ENCODE peak calls at places on chromosomes 13 and 19, in seven cellular contexts. One of them, this sample, is unnamed.

GRCh38 chr19:10295305-10295846 is 5.6 kb downstream of the ICAM5 start:
- DNase-seq in AG20443: peak
- DNase-seq in stimulated activated CD8-positive, alpha-beta memory T cell treated with anti-CD3 and anti-CD28 coated beads, Interleukin-4, amount 100 ng/mL, for 1 hour: no peak
- DNase-seq in astrocyte of the hippocampus: peak
- DNase-seq in activated T-cell treated with anti-CD3 and anti-CD28 coated beads, Interleukin-2, amount 50 U/mL, for 72 hours: peak
- DNase-seq in non-pigmented ciliary epithelial cell: no peak
- DNase-seq in activated naive CD4-positive, alpha-beta T cell treated with anti-CD3 and anti-CD28 coated beads, Interleukin-2, amount 10 ng/mL, durations not matched to agents 7 days and 5 days: peak
- DNase-seq in this sample: no peak

GRCh38 chr13:79541426-79542049 is 60.6 kb downstream of the NDFIP2 start:
- DNase-seq in AG20443: peak
- DNase-seq in stimulated activated CD8-positive, alpha-beta memory T cell treated with anti-CD3 and anti-CD28 coated beads, Interleukin-4, amount 100 ng/mL, for 1 hour: no peak
- DNase-seq in astrocyte of the hippocampus: peak
- DNase-seq in activated T-cell treated with anti-CD3 and anti-CD28 coated beads, Interleukin-2, amount 50 U/mL, for 72 hours: peak
- DNase-seq in non-pigmented ciliary epithelial cell: no peak
- DNase-seq in activated naive CD4-positive, alpha-beta T cell treated with anti-CD3 and anti-CD28 coated beads, Interleukin-2, amount 10 ng/mL, durations not matched to agents 7 days and 5 days: no peak
- DNase-seq in this sample: peak

GRCh38 chr13:43558942-43559341 is 227.8 kb downstream of the ENOX1 start:
- DNase-seq in AG20443: peak
- DNase-seq in stimulated activated CD8-positive, alpha-beta memory T cell treated with anti-CD3 and anti-CD28 coated beads, Interleukin-4, amount 100 ng/mL, for 1 hour: no peak
- DNase-seq in astrocyte of the hippocampus: no peak
- DNase-seq in activated T-cell treated with anti-CD3 and anti-CD28 coated beads, Interleukin-2, amount 50 U/mL, for 72 hours: no peak
- DNase-seq in non-pigmented ciliary epithelial cell: no peak
- DNase-seq in activated naive CD4-positive, alpha-beta T cell treated with anti-CD3 and anti-CD28 coated beads, Interleukin-2, amount 10 ng/mL, durations not matched to agents 7 days and 5 days: no peak
- DNase-seq in this sample: no peak

GRCh38 chr13:36567485-36567884 is 106.3 kb upstream of the SERTM1 start:
- DNase-seq in AG20443: no peak
- DNase-seq in stimulated activated CD8-positive, alpha-beta memory T cell treated with anti-CD3 and anti-CD28 coated beads, Interleukin-4, amount 100 ng/mL, for 1 hour: no peak
- DNase-seq in astrocyte of the hippocampus: no peak
- DNase-seq in activated T-cell treated with anti-CD3 and anti-CD28 coated beads, Interleukin-2, amount 50 U/mL, for 72 hours: no peak
- DNase-seq in non-pigmented ciliary epithelial cell: no peak
- DNase-seq in activated naive CD4-positive, alpha-beta T cell treated with anti-CD3 and anti-CD28 coated beads, Interleukin-2, amount 10 ng/mL, durations not matched to agents 7 days and 5 days: no peak
- DNase-seq in this sample: no peak

GRCh38 chr13:108407495-108407894 is 138.0 kb downstream of the TNFSF13B start:
- DNase-seq in AG20443: no peak
- DNase-seq in stimulated activated CD8-positive, alpha-beta memory T cell treated with anti-CD3 and anti-CD28 coated beads, Interleukin-4, amount 100 ng/mL, for 1 hour: no peak
- DNase-seq in astrocyte of the hippocampus: no peak
- DNase-seq in activated T-cell treated with anti-CD3 and anti-CD28 coated beads, Interleukin-2, amount 50 U/mL, for 72 hours: no peak
- DNase-seq in non-pigmented ciliary epithelial cell: no peak
- DNase-seq in activated naive CD4-positive, alpha-beta T cell treated with anti-CD3 and anti-CD28 coated beads, Interleukin-2, amount 10 ng/mL, durations not matched to agents 7 days and 5 days: no peak
- DNase-seq in this sample: no peak

GRCh38 chr13:30299746-30300145 is 7.6 kb downstream of the KATNAL1 start:
- DNase-seq in AG20443: no peak
- DNase-seq in stimulated activated CD8-positive, alpha-beta memory T cell treated with anti-CD3 and anti-CD28 coated beads, Interleukin-4, amount 100 ng/mL, for 1 hour: no peak
- DNase-seq in astrocyte of the hippocampus: no peak
- DNase-seq in activated T-cell treated with anti-CD3 and anti-CD28 coated beads, Interleukin-2, amount 50 U/mL, for 72 hours: no peak
- DNase-seq in non-pigmented ciliary epithelial cell: no peak
- DNase-seq in activated naive CD4-positive, alpha-beta T cell treated with anti-CD3 and anti-CD28 coated beads, Interleukin-2, amount 10 ng/mL, durations not matched to agents 7 days and 5 days: no peak
- DNase-seq in this sample: no peak

GRCh38 chr19:4622695-4623421 is 16.5 kb upstream of the TNFAIP8L1 start:
- DNase-seq in AG20443: no peak
- DNase-seq in stimulated activated CD8-positive, alpha-beta memory T cell treated with anti-CD3 and anti-CD28 coated beads, Interleukin-4, amount 100 ng/mL, for 1 hour: no peak
- DNase-seq in astrocyte of the hippocampus: no peak
- DNase-seq in activated T-cell treated with anti-CD3 and anti-CD28 coated beads, Interleukin-2, amount 50 U/mL, for 72 hours: no peak
- DNase-seq in non-pigmented ciliary epithelial cell: no peak
- DNase-seq in activated naive CD4-positive, alpha-beta T cell treated with anti-CD3 and anti-CD28 coated beads, Interleukin-2, amount 10 ng/mL, durations not matched to agents 7 days and 5 days: no peak
- DNase-seq in this sample: no peak

GRCh38 chr13:20191902-20192469 is 752 bp downstream of the GJB2 start:
- DNase-seq in AG20443: peak
- DNase-seq in stimulated activated CD8-positive, alpha-beta memory T cell treated with anti-CD3 and anti-CD28 coated beads, Interleukin-4, amount 100 ng/mL, for 1 hour: no peak
- DNase-seq in astrocyte of the hippocampus: peak
- DNase-seq in activated T-cell treated with anti-CD3 and anti-CD28 coated beads, Interleukin-2, amount 50 U/mL, for 72 hours: peak
- DNase-seq in non-pigmented ciliary epithelial cell: no peak
- DNase-seq in activated naive CD4-positive, alpha-beta T cell treated with anti-CD3 and anti-CD28 coated beads, Interleukin-2, amount 10 ng/mL, durations not matched to agents 7 days and 5 days: no peak
- DNase-seq in this sample: peak

GRCh38 chr13:21825801-21826200 is 154.9 kb downstream of the FGF9 start:
- DNase-seq in AG20443: peak
- DNase-seq in stimulated activated CD8-positive, alpha-beta memory T cell treated with anti-CD3 and anti-CD28 coated beads, Interleukin-4, amount 100 ng/mL, for 1 hour: no peak
- DNase-seq in astrocyte of the hippocampus: no peak
- DNase-seq in activated T-cell treated with anti-CD3 and anti-CD28 coated beads, Interleukin-2, amount 50 U/mL, for 72 hours: no peak
- DNase-seq in non-pigmented ciliary epithelial cell: no peak
- DNase-seq in activated naive CD4-positive, alpha-beta T cell treated with anti-CD3 and anti-CD28 coated beads, Interleukin-2, amount 10 ng/mL, durations not matched to agents 7 days and 5 days: no peak
- DNase-seq in this sample: no peak

GRCh38 chr19:48006762-48007161 is 12.3 kb downstream of the ELSPBP1 start:
- DNase-seq in AG20443: no peak
- DNase-seq in stimulated activated CD8-positive, alpha-beta memory T cell treated with anti-CD3 and anti-CD28 coated beads, Interleukin-4, amount 100 ng/mL, for 1 hour: no peak
- DNase-seq in astrocyte of the hippocampus: no peak
- DNase-seq in activated T-cell treated with anti-CD3 and anti-CD28 coated beads, Interleukin-2, amount 50 U/mL, for 72 hours: peak
- DNase-seq in non-pigmented ciliary epithelial cell: no peak
- DNase-seq in activated naive CD4-positive, alpha-beta T cell treated with anti-CD3 and anti-CD28 coated beads, Interleukin-2, amount 10 ng/mL, durations not matched to agents 7 days and 5 days: no peak
- DNase-seq in this sample: no peak

GRCh38 chr13:41897126-41897525 is 63.8 kb downstream of the VWA8 start:
- DNase-seq in AG20443: no peak
- DNase-seq in stimulated activated CD8-positive, alpha-beta memory T cell treated with anti-CD3 and anti-CD28 coated beads, Interleukin-4, amount 100 ng/mL, for 1 hour: no peak
- DNase-seq in astrocyte of the hippocampus: no peak
- DNase-seq in activated T-cell treated with anti-CD3 and anti-CD28 coated beads, Interleukin-2, amount 50 U/mL, for 72 hours: no peak
- DNase-seq in non-pigmented ciliary epithelial cell: no peak
- DNase-seq in activated naive CD4-positive, alpha-beta T cell treated with anti-CD3 and anti-CD28 coated beads, Interleukin-2, amount 10 ng/mL, durations not matched to agents 7 days and 5 days: no peak
- DNase-seq in this sample: no peak

GRCh38 chr13:113532156-113532806 is 41.8 kb upstream of the DCUN1D2 start:
- DNase-seq in AG20443: no peak
- DNase-seq in stimulated activated CD8-positive, alpha-beta memory T cell treated with anti-CD3 and anti-CD28 coated beads, Interleukin-4, amount 100 ng/mL, for 1 hour: no peak
- DNase-seq in astrocyte of the hippocampus: peak
- DNase-seq in activated T-cell treated with anti-CD3 and anti-CD28 coated beads, Interleukin-2, amount 50 U/mL, for 72 hours: no peak
- DNase-seq in non-pigmented ciliary epithelial cell: no peak
- DNase-seq in activated naive CD4-positive, alpha-beta T cell treated with anti-CD3 and anti-CD28 coated beads, Interleukin-2, amount 10 ng/mL, durations not matched to agents 7 days and 5 days: no peak
- DNase-seq in this sample: no peak

GRCh38 chr13:97267418-97268059 is 45.4 kb downstream of the MBNL2 start:
- DNase-seq in AG20443: no peak
- DNase-seq in stimulated activated CD8-positive, alpha-beta memory T cell treated with anti-CD3 and anti-CD28 coated beads, Interleukin-4, amount 100 ng/mL, for 1 hour: no peak
- DNase-seq in astrocyte of the hippocampus: no peak
- DNase-seq in activated T-cell treated with anti-CD3 and anti-CD28 coated beads, Interleukin-2, amount 50 U/mL, for 72 hours: no peak
- DNase-seq in non-pigmented ciliary epithelial cell: no peak
- DNase-seq in activated naive CD4-positive, alpha-beta T cell treated with anti-CD3 and anti-CD28 coated beads, Interleukin-2, amount 10 ng/mL, durations not matched to agents 7 days and 5 days: no peak
- DNase-seq in this sample: no peak

GRCh38 chr13:53703371-53704080 is 674.9 kb downstream of the OLFM4 start:
- DNase-seq in AG20443: no peak
- DNase-seq in stimulated activated CD8-positive, alpha-beta memory T cell treated with anti-CD3 and anti-CD28 coated beads, Interleukin-4, amount 100 ng/mL, for 1 hour: no peak
- DNase-seq in astrocyte of the hippocampus: no peak
- DNase-seq in activated T-cell treated with anti-CD3 and anti-CD28 coated beads, Interleukin-2, amount 50 U/mL, for 72 hours: no peak
- DNase-seq in non-pigmented ciliary epithelial cell: no peak
- DNase-seq in activated naive CD4-positive, alpha-beta T cell treated with anti-CD3 and anti-CD28 coated beads, Interleukin-2, amount 10 ng/mL, durations not matched to agents 7 days and 5 days: no peak
- DNase-seq in this sample: no peak

GRCh38 chr19:45769821-45770191 is 754 bp upstream of the SIX5 start:
- DNase-seq in AG20443: no peak
- DNase-seq in stimulated activated CD8-positive, alpha-beta memory T cell treated with anti-CD3 and anti-CD28 coated beads, Interleukin-4, amount 100 ng/mL, for 1 hour: no peak
- DNase-seq in astrocyte of the hippocampus: no peak
- DNase-seq in activated T-cell treated with anti-CD3 and anti-CD28 coated beads, Interleukin-2, amount 50 U/mL, for 72 hours: peak
- DNase-seq in non-pigmented ciliary epithelial cell: no peak
- DNase-seq in activated naive CD4-positive, alpha-beta T cell treated with anti-CD3 and anti-CD28 coated beads, Interleukin-2, amount 10 ng/mL, durations not matched to agents 7 days and 5 days: peak
- DNase-seq in this sample: peak

GRCh38 chr19:7637374-7638256 is 705 bp downstream of the STXBP2 start:
- DNase-seq in AG20443: no peak
- DNase-seq in stimulated activated CD8-positive, alpha-beta memory T cell treated with anti-CD3 and anti-CD28 coated beads, Interleukin-4, amount 100 ng/mL, for 1 hour: no peak
- DNase-seq in astrocyte of the hippocampus: peak
- DNase-seq in activated T-cell treated with anti-CD3 and anti-CD28 coated beads, Interleukin-2, amount 50 U/mL, for 72 hours: peak
- DNase-seq in non-pigmented ciliary epithelial cell: no peak
- DNase-seq in activated naive CD4-positive, alpha-beta T cell treated with anti-CD3 and anti-CD28 coated beads, Interleukin-2, amount 10 ng/mL, durations not matched to agents 7 days and 5 days: peak
- DNase-seq in this sample: peak

GRCh38 chr19:46065486-46065885 is 24.7 kb upstream of the IGFL4 start:
- DNase-seq in AG20443: peak
- DNase-seq in stimulated activated CD8-positive, alpha-beta memory T cell treated with anti-CD3 and anti-CD28 coated beads, Interleukin-4, amount 100 ng/mL, for 1 hour: no peak
- DNase-seq in astrocyte of the hippocampus: peak
- DNase-seq in activated T-cell treated with anti-CD3 and anti-CD28 coated beads, Interleukin-2, amount 50 U/mL, for 72 hours: no peak
- DNase-seq in non-pigmented ciliary epithelial cell: no peak
- DNase-seq in activated naive CD4-positive, alpha-beta T cell treated with anti-CD3 and anti-CD28 coated beads, Interleukin-2, amount 10 ng/mL, durations not matched to agents 7 days and 5 days: no peak
- DNase-seq in this sample: peak

GRCh38 chr19:39502640-39503417 is 4.1 kb downstream of the DLL3 start:
- DNase-seq in AG20443: peak
- DNase-seq in stimulated activated CD8-positive, alpha-beta memory T cell treated with anti-CD3 and anti-CD28 coated beads, Interleukin-4, amount 100 ng/mL, for 1 hour: no peak
- DNase-seq in astrocyte of the hippocampus: peak
- DNase-seq in activated T-cell treated with anti-CD3 and anti-CD28 coated beads, Interleukin-2, amount 50 U/mL, for 72 hours: peak
- DNase-seq in non-pigmented ciliary epithelial cell: no peak
- DNase-seq in activated naive CD4-positive, alpha-beta T cell treated with anti-CD3 and anti-CD28 coated beads, Interleukin-2, amount 10 ng/mL, durations not matched to agents 7 days and 5 days: peak
- DNase-seq in this sample: peak

GRCh38 chr19:34844254-34844653 is 71.2 kb upstream of the ZNF599 start:
- DNase-seq in AG20443: no peak
- DNase-seq in stimulated activated CD8-positive, alpha-beta memory T cell treated with anti-CD3 and anti-CD28 coated beads, Interleukin-4, amount 100 ng/mL, for 1 hour: no peak
- DNase-seq in astrocyte of the hippocampus: no peak
- DNase-seq in activated T-cell treated with anti-CD3 and anti-CD28 coated beads, Interleukin-2, amount 50 U/mL, for 72 hours: no peak
- DNase-seq in non-pigmented ciliary epithelial cell: no peak
- DNase-seq in activated naive CD4-positive, alpha-beta T cell treated with anti-CD3 and anti-CD28 coated beads, Interleukin-2, amount 10 ng/mL, durations not matched to agents 7 days and 5 days: no peak
- DNase-seq in this sample: no peak

GRCh38 chr13:35598790-35599369 is 122.4 kb upstream of the MAB21L1 start:
- DNase-seq in AG20443: no peak
- DNase-seq in stimulated activated CD8-positive, alpha-beta memory T cell treated with anti-CD3 and anti-CD28 coated beads, Interleukin-4, amount 100 ng/mL, for 1 hour: no peak
- DNase-seq in astrocyte of the hippocampus: no peak
- DNase-seq in activated T-cell treated with anti-CD3 and anti-CD28 coated beads, Interleukin-2, amount 50 U/mL, for 72 hours: no peak
- DNase-seq in non-pigmented ciliary epithelial cell: no peak
- DNase-seq in activated naive CD4-positive, alpha-beta T cell treated with anti-CD3 and anti-CD28 coated beads, Interleukin-2, amount 10 ng/mL, durations not matched to agents 7 days and 5 days: no peak
- DNase-seq in this sample: no peak

GRCh38 chr13:23455401-23456185 is 22.1 kb upstream of the SACS start:
- DNase-seq in AG20443: no peak
- DNase-seq in stimulated activated CD8-positive, alpha-beta memory T cell treated with anti-CD3 and anti-CD28 coated beads, Interleukin-4, amount 100 ng/mL, for 1 hour: no peak
- DNase-seq in astrocyte of the hippocampus: no peak
- DNase-seq in activated T-cell treated with anti-CD3 and anti-CD28 coated beads, Interleukin-2, amount 50 U/mL, for 72 hours: no peak
- DNase-seq in non-pigmented ciliary epithelial cell: no peak
- DNase-seq in activated naive CD4-positive, alpha-beta T cell treated with anti-CD3 and anti-CD28 coated beads, Interleukin-2, amount 10 ng/mL, durations not matched to agents 7 days and 5 days: no peak
- DNase-seq in this sample: no peak

GRCh38 chr19:29952646-29953045 is 10.6 kb downstream of the URI1 start:
- DNase-seq in AG20443: no peak
- DNase-seq in stimulated activated CD8-positive, alpha-beta memory T cell treated with anti-CD3 and anti-CD28 coated beads, Interleukin-4, amount 100 ng/mL, for 1 hour: no peak
- DNase-seq in astrocyte of the hippocampus: no peak
- DNase-seq in activated T-cell treated with anti-CD3 and anti-CD28 coated beads, Interleukin-2, amount 50 U/mL, for 72 hours: no peak
- DNase-seq in non-pigmented ciliary epithelial cell: no peak
- DNase-seq in activated naive CD4-positive, alpha-beta T cell treated with anti-CD3 and anti-CD28 coated beads, Interleukin-2, amount 10 ng/mL, durations not matched to agents 7 days and 5 days: no peak
- DNase-seq in this sample: no peak

GRCh38 chr19:7619671-7620441 is 9.5 kb downstream of the XAB2 start:
- DNase-seq in AG20443: no peak
- DNase-seq in stimulated activated CD8-positive, alpha-beta memory T cell treated with anti-CD3 and anti-CD28 coated beads, Interleukin-4, amount 100 ng/mL, for 1 hour: no peak
- DNase-seq in astrocyte of the hippocampus: no peak
- DNase-seq in activated T-cell treated with anti-CD3 and anti-CD28 coated beads, Interleukin-2, amount 50 U/mL, for 72 hours: no peak
- DNase-seq in non-pigmented ciliary epithelial cell: no peak
- DNase-seq in activated naive CD4-positive, alpha-beta T cell treated with anti-CD3 and anti-CD28 coated beads, Interleukin-2, amount 10 ng/mL, durations not matched to agents 7 days and 5 days: no peak
- DNase-seq in this sample: no peak

GRCh38 chr19:17757125-17757524 is 5.8 kb downstream of the FCHO1 start:
- DNase-seq in AG20443: peak
- DNase-seq in stimulated activated CD8-positive, alpha-beta memory T cell treated with anti-CD3 and anti-CD28 coated beads, Interleukin-4, amount 100 ng/mL, for 1 hour: no peak
- DNase-seq in astrocyte of the hippocampus: peak
- DNase-seq in activated T-cell treated with anti-CD3 and anti-CD28 coated beads, Interleukin-2, amount 50 U/mL, for 72 hours: no peak
- DNase-seq in non-pigmented ciliary epithelial cell: no peak
- DNase-seq in activated naive CD4-positive, alpha-beta T cell treated with anti-CD3 and anti-CD28 coated beads, Interleukin-2, amount 10 ng/mL, durations not matched to agents 7 days and 5 days: no peak
- DNase-seq in this sample: peak

GRCh38 chr13:44934724-44935123 is 54.5 kb downstream of the NUFIP1 start:
- DNase-seq in AG20443: peak
- DNase-seq in stimulated activated CD8-positive, alpha-beta memory T cell treated with anti-CD3 and anti-CD28 coated beads, Interleukin-4, amount 100 ng/mL, for 1 hour: no peak
- DNase-seq in astrocyte of the hippocampus: peak
- DNase-seq in activated T-cell treated with anti-CD3 and anti-CD28 coated beads, Interleukin-2, amount 50 U/mL, for 72 hours: no peak
- DNase-seq in non-pigmented ciliary epithelial cell: no peak
- DNase-seq in activated naive CD4-positive, alpha-beta T cell treated with anti-CD3 and anti-CD28 coated beads, Interleukin-2, amount 10 ng/mL, durations not matched to agents 7 days and 5 days: no peak
- DNase-seq in this sample: peak

GRCh38 chr19:50258918-50259372 is 55.5 kb downstream of the MYH14 start:
- DNase-seq in AG20443: no peak
- DNase-seq in stimulated activated CD8-positive, alpha-beta memory T cell treated with anti-CD3 and anti-CD28 coated beads, Interleukin-4, amount 100 ng/mL, for 1 hour: no peak
- DNase-seq in astrocyte of the hippocampus: no peak
- DNase-seq in activated T-cell treated with anti-CD3 and anti-CD28 coated beads, Interleukin-2, amount 50 U/mL, for 72 hours: peak
- DNase-seq in non-pigmented ciliary epithelial cell: no peak
- DNase-seq in activated naive CD4-positive, alpha-beta T cell treated with anti-CD3 and anti-CD28 coated beads, Interleukin-2, amount 10 ng/mL, durations not matched to agents 7 days and 5 days: no peak
- DNase-seq in this sample: no peak

GRCh38 chr13:94115054-94115453 is 364.4 kb downstream of the DCT start:
- DNase-seq in AG20443: no peak
- DNase-seq in stimulated activated CD8-positive, alpha-beta memory T cell treated with anti-CD3 and anti-CD28 coated beads, Interleukin-4, amount 100 ng/mL, for 1 hour: no peak
- DNase-seq in astrocyte of the hippocampus: no peak
- DNase-seq in activated T-cell treated with anti-CD3 and anti-CD28 coated beads, Interleukin-2, amount 50 U/mL, for 72 hours: no peak
- DNase-seq in non-pigmented ciliary epithelial cell: no peak
- DNase-seq in activated naive CD4-positive, alpha-beta T cell treated with anti-CD3 and anti-CD28 coated beads, Interleukin-2, amount 10 ng/mL, durations not matched to agents 7 days and 5 days: no peak
- DNase-seq in this sample: no peak

GRCh38 chr19:45764947-45765346 is 4.1 kb downstream of the SIX5 start:
- DNase-seq in AG20443: no peak
- DNase-seq in stimulated activated CD8-positive, alpha-beta memory T cell treated with anti-CD3 and anti-CD28 coated beads, Interleukin-4, amount 100 ng/mL, for 1 hour: no peak
- DNase-seq in astrocyte of the hippocampus: no peak
- DNase-seq in activated T-cell treated with anti-CD3 and anti-CD28 coated beads, Interleukin-2, amount 50 U/mL, for 72 hours: no peak
- DNase-seq in non-pigmented ciliary epithelial cell: no peak
- DNase-seq in activated naive CD4-positive, alpha-beta T cell treated with anti-CD3 and anti-CD28 coated beads, Interleukin-2, amount 10 ng/mL, durations not matched to agents 7 days and 5 days: no peak
- DNase-seq in this sample: no peak

GRCh38 chr19:861756-862528 is 2.5 kb downstream of the CFD start:
- DNase-seq in AG20443: peak
- DNase-seq in stimulated activated CD8-positive, alpha-beta memory T cell treated with anti-CD3 and anti-CD28 coated beads, Interleukin-4, amount 100 ng/mL, for 1 hour: no peak
- DNase-seq in astrocyte of the hippocampus: peak
- DNase-seq in activated T-cell treated with anti-CD3 and anti-CD28 coated beads, Interleukin-2, amount 50 U/mL, for 72 hours: peak
- DNase-seq in non-pigmented ciliary epithelial cell: no peak
- DNase-seq in activated naive CD4-positive, alpha-beta T cell treated with anti-CD3 and anti-CD28 coated beads, Interleukin-2, amount 10 ng/mL, durations not matched to agents 7 days and 5 days: peak
- DNase-seq in this sample: peak

GRCh38 chr19:33630880-33631627 is 9.3 kb downstream of the CHST8 start:
- DNase-seq in AG20443: no peak
- DNase-seq in stimulated activated CD8-positive, alpha-beta memory T cell treated with anti-CD3 and anti-CD28 coated beads, Interleukin-4, amount 100 ng/mL, for 1 hour: no peak
- DNase-seq in astrocyte of the hippocampus: no peak
- DNase-seq in activated T-cell treated with anti-CD3 and anti-CD28 coated beads, Interleukin-2, amount 50 U/mL, for 72 hours: no peak
- DNase-seq in non-pigmented ciliary epithelial cell: no peak
- DNase-seq in activated naive CD4-positive, alpha-beta T cell treated with anti-CD3 and anti-CD28 coated beads, Interleukin-2, amount 10 ng/mL, durations not matched to agents 7 days and 5 days: no peak
- DNase-seq in this sample: no peak

GRCh38 chr13:23598371-23598770 is 28.2 kb downstream of the TNFRSF19 start:
- DNase-seq in AG20443: no peak
- DNase-seq in stimulated activated CD8-positive, alpha-beta memory T cell treated with anti-CD3 and anti-CD28 coated beads, Interleukin-4, amount 100 ng/mL, for 1 hour: no peak
- DNase-seq in astrocyte of the hippocampus: no peak
- DNase-seq in activated T-cell treated with anti-CD3 and anti-CD28 coated beads, Interleukin-2, amount 50 U/mL, for 72 hours: no peak
- DNase-seq in non-pigmented ciliary epithelial cell: no peak
- DNase-seq in activated naive CD4-positive, alpha-beta T cell treated with anti-CD3 and anti-CD28 coated beads, Interleukin-2, amount 10 ng/mL, durations not matched to agents 7 days and 5 days: no peak
- DNase-seq in this sample: no peak

GRCh38 chr19:36257512-36257876 is 42.6 kb downstream of the ZNF146 start:
- DNase-seq in AG20443: peak
- DNase-seq in stimulated activated CD8-positive, alpha-beta memory T cell treated with anti-CD3 and anti-CD28 coated beads, Interleukin-4, amount 100 ng/mL, for 1 hour: no peak
- DNase-seq in astrocyte of the hippocampus: peak
- DNase-seq in activated T-cell treated with anti-CD3 and anti-CD28 coated beads, Interleukin-2, amount 50 U/mL, for 72 hours: no peak
- DNase-seq in non-pigmented ciliary epithelial cell: no peak
- DNase-seq in activated naive CD4-positive, alpha-beta T cell treated with anti-CD3 and anti-CD28 coated beads, Interleukin-2, amount 10 ng/mL, durations not matched to agents 7 days and 5 days: no peak
- DNase-seq in this sample: no peak

GRCh38 chr13:109918179-109918651 is 131.8 kb upstream of the IRS2 start:
- DNase-seq in AG20443: no peak
- DNase-seq in stimulated activated CD8-positive, alpha-beta memory T cell treated with anti-CD3 and anti-CD28 coated beads, Interleukin-4, amount 100 ng/mL, for 1 hour: no peak
- DNase-seq in astrocyte of the hippocampus: peak
- DNase-seq in activated T-cell treated with anti-CD3 and anti-CD28 coated beads, Interleukin-2, amount 50 U/mL, for 72 hours: no peak
- DNase-seq in non-pigmented ciliary epithelial cell: no peak
- DNase-seq in activated naive CD4-positive, alpha-beta T cell treated with anti-CD3 and anti-CD28 coated beads, Interleukin-2, amount 10 ng/mL, durations not matched to agents 7 days and 5 days: no peak
- DNase-seq in this sample: no peak

This sample was measured in NCI-H226.